ENCODE peak calls at places on chromosomes 13 and 19, in six cellular contexts. T is lower lobe of right lung; E is CD4-positive, alpha-beta T cell; P is left lung; F is OCI-LY7; S is fibroblast of lung. G is an unnamed sample.

GRCh38 chr19:4547303-4548237 is 7.7 kb upstream of the LRG1 start:
- DNase-seq in T (peak; percentile 77), E (no peak), P (no peak), F (peak; percentile 28), S (no peak), G (no peak)

GRCh38 chr13:21124853-21125252 is 51.5 kb downstream of the SKA3 start:
- DNase-seq in T (no peak), E (no peak), P (no peak), F (no peak), S (peak; percentile 70), G (no peak)

GRCh38 chr13:28601581-28601980 is 57.3 kb upstream of the POMP start:
- DNase-seq in T (no peak), E (no peak), P (no peak), F (no peak), S (no peak), G (no peak)

GRCh38 chr19:13507053-13507611 is 853 bp upstream of the CACNA1A start:
- DNase-seq in T (no peak), E (no peak), P (no peak), F (no peak), S (peak; percentile 17), G (no peak)

GRCh38 chr19:49073514-49074378 is 1.2 kb upstream of the KCNA7 start:
- DNase-seq in T (no peak), E (no peak), P (no peak), F (peak; percentile 19), S (no peak), G (peak; percentile 60)

GRCh38 chr13:73336789-73337188 is 278.0 kb downstream of the KLF5 start:
- DNase-seq in T (no peak), E (no peak), P (no peak), F (no peak), S (peak; percentile 21), G (no peak)

GRCh38 chr19:49896863-49897621 is at the start of gene IL4I1:
- DNase-seq in T (no peak), E (peak; percentile 41), P (no peak), F (peak; percentile 77), S (peak; percentile 20), G (no peak)

GRCh38 chr19:18412610-18413239 is 6.5 kb upstream of the SSBP4 start:
- DNase-seq in T (peak; percentile 35), E (no peak), P (peak; percentile 68), F (no peak), S (no peak), G (no peak)

GRCh38 chr19:39199025-39199424 is 2.3 kb downstream of the NCCRP1 start:
- DNase-seq in T (no peak), E (no peak), P (no peak), F (no peak), S (peak; percentile 26), G (no peak)

GRCh38 chr13:60398949-60399589 is 2.0 kb downstream of the TDRD3 start:
- DNase-seq in T (no peak), E (no peak), P (no peak), F (no peak), S (peak; percentile 22), G (no peak)

GRCh38 chr13:29436291-29436690 is 159.2 kb downstream of the SLC7A1 start:
- DNase-seq in T (no peak), E (no peak), P (no peak), F (no peak), S (peak; percentile 91), G (no peak)

GRCh38 chr13:28442872-28443271 is 52.1 kb downstream of the FLT1 start:
- DNase-seq in T (no peak), E (no peak), P (no peak), F (no peak), S (no peak), G (no peak)

GRCh38 chr19:35065574-35065973 is 24.1 kb downstream of the HPN start:
- DNase-seq in T (peak; percentile 41), E (no peak), P (no peak), F (no peak), S (no peak), G (no peak)

GRCh38 chr19:13983213-13983889 is 22.8 kb downstream of the RFX1 start:
- DNase-seq in T (no peak), E (peak; percentile 35), P (no peak), F (peak; percentile 74), S (no peak), G (no peak)

GRCh38 chr13:94703271-94703670 is 9.1 kb downstream of the SOX21 start:
- DNase-seq in T (no peak), E (no peak), P (no peak), F (no peak), S (no peak), G (no peak)

GRCh38 chr13:39144941-39145533 is 106.8 kb downstream of the NHLRC3 start:
- DNase-seq in T (no peak), E (no peak), P (no peak), F (peak; percentile 32), S (peak; percentile 55), G (peak; percentile 31)

GRCh38 chr13:33644607-33645543 is 173.1 kb upstream of the RFC3 start:
- DNase-seq in T (no peak), E (no peak), P (no peak), F (no peak), S (peak; percentile 18), G (no peak)

GRCh38 chr13:76812971-76813691 is 73.1 kb downstream of the KCTD12 start:
- DNase-seq in T (no peak), E (no peak), P (no peak), F (no peak), S (no peak), G (no peak)

GRCh38 chr19:16106121-16106520 is 5.6 kb upstream of the RAB8A start:
- DNase-seq in T (no peak), E (no peak), P (no peak), F (peak; percentile 28), S (peak; percentile 59), G (no peak)

GRCh38 chr13:113890758-113891480 is 27.0 kb upstream of the GAS6 start:
- DNase-seq in T (no peak), E (no peak), P (no peak), F (no peak), S (no peak), G (no peak)

GRCh38 chr13:39864221-39864620 is 208.8 kb downstream of the COG6 start:
- DNase-seq in T (no peak), E (no peak), P (no peak), F (no peak), S (no peak), G (no peak)

GRCh38 chr13:39269411-39269810 is 231.2 kb downstream of the NHLRC3 start:
- DNase-seq in T (no peak), E (no peak), P (no peak), F (no peak), S (peak; percentile 6), G (no peak)

GRCh38 chr19:17530586-17530985 is 19.1 kb downstream of the PGLS start:
- DNase-seq in T (no peak), E (no peak), P (no peak), F (no peak), S (no peak), G (no peak)

DNA sequence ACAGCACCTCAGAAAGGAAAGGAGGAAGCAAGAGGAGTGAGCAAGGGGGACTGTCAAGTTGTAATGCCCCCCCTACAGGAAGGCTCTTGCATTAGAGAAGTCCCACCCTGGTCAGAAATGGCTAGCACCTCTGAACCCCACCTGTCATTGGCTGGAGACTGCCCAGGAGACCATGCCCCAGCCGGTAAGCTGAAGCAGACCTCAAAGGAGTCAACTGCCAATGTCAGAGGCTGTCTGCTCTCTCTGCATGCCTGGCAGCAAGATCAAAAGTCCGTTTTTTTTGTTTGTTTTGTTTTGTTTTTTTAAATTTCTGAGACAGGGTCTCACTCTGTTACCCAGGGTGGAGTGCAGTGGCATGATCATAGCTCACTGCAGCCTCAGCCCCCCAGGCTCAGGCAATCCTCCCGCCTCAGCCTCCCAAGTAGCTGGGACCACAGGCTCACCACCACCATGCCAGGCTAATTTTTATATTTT is 8.1 kb upstream of the BCL3 start:
- DNase-seq in T (no peak), E (no peak), P (peak; percentile 10), F (peak; percentile 64), S (no peak), G (no peak)
- TF ChIP-seq CTCF in T (no peak), E (no peak), P (no peak), F (peak; percentile 63), S (peak; percentile 14), G (peak; percentile 14)

GRCh38 chr19:47470447-47471195 is 1.1 kb downstream of the SLC8A2 start:
- DNase-seq in T (no peak), E (no peak), P (peak; percentile 39), F (no peak), S (no peak), G (no peak)

GRCh38 chr19:47469719-47470118 is 2.0 kb downstream of the SLC8A2 start:
- DNase-seq in T (no peak), E (no peak), P (peak; percentile 63), F (no peak), S (no peak), G (no peak)

GRCh38 chr19:47471733-47472457 is at the start of gene SLC8A2:
- DNase-seq in T (no peak), E (peak; percentile 41), P (peak; percentile 74), F (peak; percentile 34), S (peak; percentile 84), G (peak; percentile 89)

GRCh38 chr19:47473336-47473735 is 1.6 kb upstream of the SLC8A2 start:
- DNase-seq in T (no peak), E (no peak), P (peak; percentile 48), F (no peak), S (no peak), G (no peak)

GRCh38 chr19:47471381-47471732 is 336 bp downstream of the SLC8A2 start:
- DNase-seq in T (no peak), E (no peak), P (peak; percentile 56), F (no peak), S (no peak), G (no peak)
- H3K27ac ChIP-seq in T (no peak overlapping the region), E (no peak overlapping the region), P (no peak overlapping the region), F (no peak overlapping the region), S (no peak overlapping the region), G (no peak overlapping the region)

DNA sequence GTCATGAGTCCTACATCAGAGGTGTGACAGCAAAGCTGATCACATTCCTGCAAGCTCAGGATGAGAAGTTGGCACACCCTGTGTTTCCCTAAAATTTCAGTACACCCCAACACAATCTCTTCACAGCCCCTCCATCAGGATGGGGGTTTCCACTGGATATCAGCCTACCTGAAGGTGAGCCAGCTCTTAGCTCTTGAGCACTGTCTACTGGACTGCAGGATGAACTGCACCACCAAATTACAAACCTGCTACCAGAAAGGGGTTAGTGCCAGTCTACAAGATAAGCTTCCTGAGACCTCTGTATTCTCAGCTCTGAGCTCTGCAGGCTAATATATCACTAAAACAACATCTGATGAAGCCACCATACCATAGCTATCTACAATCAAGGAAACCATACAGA is 1616.2 kb upstream of the SPRY2 start:
- DNase-seq in T (no peak), E (no peak), P (no peak), F (no peak), S (no peak), G (no peak)
- TF ChIP-seq CTCF in T (no peak), E (no peak), P (no peak), F (peak; percentile 20), S (no peak), G (peak; percentile 68)

DNA sequence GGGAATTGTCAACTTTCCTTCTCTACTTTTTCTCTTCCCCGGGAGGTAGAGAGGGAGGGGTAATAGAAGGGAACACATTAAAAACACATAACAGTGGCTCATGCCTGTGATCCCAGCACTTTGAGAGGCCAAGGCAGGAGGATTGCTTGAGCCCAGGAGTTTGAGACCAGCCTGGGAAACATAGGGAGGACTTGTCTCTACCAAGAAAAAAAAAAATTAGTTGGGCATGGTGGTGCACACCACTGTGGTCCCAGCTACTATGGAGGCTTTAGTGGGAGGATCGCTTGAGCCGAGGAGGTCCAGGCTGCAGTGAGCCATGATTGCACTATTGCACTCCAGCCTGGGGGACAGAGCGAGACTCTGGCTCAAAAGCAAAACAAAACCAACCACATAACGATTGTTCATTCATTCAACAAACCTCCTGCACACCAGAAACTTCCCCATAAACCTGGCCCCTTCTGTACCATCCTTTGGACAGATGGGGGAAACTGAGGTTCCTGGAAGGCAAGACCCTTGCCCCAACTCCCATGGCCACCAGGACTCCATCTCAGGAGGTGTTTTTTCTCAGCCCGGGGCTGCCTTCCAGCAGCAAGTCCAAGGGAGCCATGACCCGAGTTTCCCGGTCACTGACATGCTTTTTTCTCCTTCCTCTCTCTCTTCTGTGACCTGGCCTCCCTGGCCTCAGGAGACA is 4.2 kb downstream of the FOSB start:
- DNase-seq in T (no peak), E (no peak), P (no peak), F (no peak), S (no peak), G (no peak)
- H3K27ac ChIP-seq in T (no peak overlapping the region), E (no peak overlapping the region), P (no peak overlapping the region), F (no peak overlapping the region), S (no peak overlapping the region), G (no peak overlapping the region)